ENCODE peak calls at places on chromosomes 11 and 22, in six cellular contexts. B, P, E, A, X and G are unnamed samples.

GRCh38 chr11:37449146-37449545 is 851.1 kb upstream of the RAG2 start:
- DNase-seq in B (no peak), P (no peak), E (peak; percentile 9), A (no peak), X (no peak), G (no peak)

GRCh38 chr11:36062796-36063380 is 119.0 kb downstream of the LDLRAD3 start:
- DNase-seq in B (no peak), P (no peak), E (no peak), A (no peak), X (no peak), G (no peak)

GRCh38 chr11:74459584-74459983 is 7.8 kb downstream of the KCNE3 start:
- DNase-seq in B (no peak), P (no peak), E (no peak), A (no peak), X (no peak), G (no peak)

GRCh38 chr11:111833524-111833923 is 37.9 kb downstream of the ALG9 start:
- DNase-seq in B (no peak), P (no peak), E (no peak), A (no peak), X (no peak), G (no peak)

GRCh38 chr11:26584818-26585217 is 12.8 kb upstream of the MUC15 start:
- DNase-seq in B (no peak), P (no peak), E (no peak), A (no peak), X (no peak), G (no peak)

GRCh38 chr11:70703141-70704052 is 305.1 kb downstream of the CTTN start:
- DNase-seq in B (no peak), P (no peak), E (no peak), A (peak; percentile 35), X (no peak), G (no peak)

GRCh38 chr11:133082453-133082781 is 449.9 kb downstream of the OPCML start:
- DNase-seq in B (no peak), P (no peak), E (no peak), A (no peak), X (no peak), G (peak; percentile 63)

GRCh38 chr11:27124514-27125264 is 84.1 kb downstream of the BBOX1 start:
- DNase-seq in B (no peak), P (no peak), E (no peak), A (no peak), X (no peak), G (no peak)

GRCh38 chr22:33083212-33083611 is 25.0 kb upstream of the SYN3 start:
- DNase-seq in B (no peak), P (no peak), E (no peak), A (no peak), X (no peak), G (no peak)